ENCODE peak calls at places on chromosomes 7 and 10, in six cellular contexts. T is stimulated activated CD8-positive, alpha-beta memory T cell treated with anti-CD3 and anti-CD28 coated beads, Interleukin-7, amount 100 ng/mL, for 4 hours; Q is NB4; N is AG04450; U is HFFc6; W is progenitor cell of endocrine pancreas. X is an unnamed sample.

GRCh38 chr10:126235091-126235978 is 152.9 kb downstream of the ADAM12 start:
- DNase-seq in T (no peak), Q (no peak), N (no peak), U (no peak), W (no peak), X (no peak)

GRCh38 chr10:99661370-99661749 is 2.1 kb downstream of the ENTPD7 start:
- DNase-seq in T (no peak), Q (no peak), N (peak), U (peak), W (no peak), X (peak)

GRCh38 chr7:27966219-27966780 is 214.3 kb downstream of the JAZF1 start:
- DNase-seq in T (no peak), Q (peak), N (no peak), U (no peak), W (no peak), X (no peak)

GRCh38 chr7:106110238-106110560 is 1.9 kb downstream of the SYPL1 start:
- DNase-seq in T (no peak), Q (peak), N (no peak), U (no peak), W (no peak), X (no peak)

GRCh38 chr7:28142650-28143049 is 37.9 kb downstream of the JAZF1 start:
- DNase-seq in T (no peak), Q (peak), N (no peak), U (no peak), W (no peak), X (no peak)

GRCh38 chr10:132756591-132756990 is 29.4 kb downstream of the NKX6-2 start:
- DNase-seq in T (no peak), Q (no peak), N (no peak), U (no peak), W (no peak), X (no peak)

GRCh38 chr7:151816562-151817314 is 60.2 kb downstream of the PRKAG2 start:
- DNase-seq in T (no peak), Q (no peak), N (no peak), U (no peak), W (no peak), X (no peak)

GRCh38 chr10:58834093-58834674 is 321.5 kb downstream of the BICC1 start:
- DNase-seq in T (no peak), Q (no peak), N (no peak), U (no peak), W (no peak), X (no peak)

GRCh38 chr7:924541-925231 is 29.8 kb downstream of the ADAP1 start:
- DNase-seq in T (peak), Q (peak), N (no peak), U (no peak), W (no peak), X (peak)

GRCh38 chr7:50614721-50615518 is 49.7 kb upstream of the DDC start:
- DNase-seq in T (no peak), Q (peak), N (no peak), U (no peak), W (no peak), X (no peak)

GRCh38 chr7:34759477-34760125 is 101.6 kb downstream of the NPSR1 start:
- DNase-seq in T (no peak), Q (peak), N (no peak), U (peak), W (no peak), X (peak)

GRCh38 chr7:1033546-1034145 is 10.7 kb upstream of the GPR146 start:
- DNase-seq in T (no peak), Q (no peak), N (no peak), U (no peak), W (no peak), X (no peak)

GRCh38 chr10:22501863-22502262 is 156.6 kb downstream of the SPAG6 start:
- DNase-seq in T (no peak), Q (no peak), N (no peak), U (no peak), W (no peak), X (no peak)

GRCh38 chr10:124339951-124340760 is 78.6 kb downstream of the OAT start:
- DNase-seq in T (no peak), Q (no peak), N (peak), U (peak), W (no peak), X (peak)

GRCh38 chr10:1567152-1567551 is 170.2 kb downstream of the ADARB2 start:
- DNase-seq in T (no peak), Q (no peak), N (no peak), U (no peak), W (no peak), X (no peak)

GRCh38 chr7:1239455-1240295 is 7.0 kb downstream of the UNCX start:
- DNase-seq in T (no peak), Q (no peak), N (no peak), U (no peak), W (no peak), X (no peak)

GRCh38 chr10:7107287-7107686 is 303.5 kb downstream of the SFMBT2 start:
- DNase-seq in T (no peak), Q (no peak), N (no peak), U (no peak), W (no peak), X (no peak)

GRCh38 chr10:59839576-59839975 is 66.8 kb downstream of the CCDC6 start:
- DNase-seq in T (no peak), Q (peak), N (peak), U (peak), W (no peak), X (peak)

GRCh38 chr7:125695631-125696030 is 766.0 kb upstream of the POT1 start:
- DNase-seq in T (no peak), Q (no peak), N (no peak), U (no peak), W (no peak), X (no peak)

GRCh38 chr10:101031796-101032636 is 982 bp downstream of the SFXN3 start:
- DNase-seq in T (peak), Q (peak), N (no peak), U (peak), W (no peak), X (no peak)

GRCh38 chr7:104153287-104153686 is 54.5 kb downstream of the ORC5 start:
- DNase-seq in T (no peak), Q (no peak), N (no peak), U (no peak), W (no peak), X (no peak)

GRCh38 chr7:132499065-132499464 is 77.2 kb downstream of the PLXNA4 start:
- DNase-seq in T (no peak), Q (no peak), N (no peak), U (no peak), W (no peak), X (no peak)

GRCh38 chr10:127149613-127150081 is 46.7 kb downstream of the INSYN2A start:
- DNase-seq in T (no peak), Q (no peak), N (no peak), U (peak), W (no peak), X (no peak)

GRCh38 chr10:4838743-4839142 is 12.7 kb downstream of the AKR1E2 start:
- DNase-seq in T (no peak), Q (no peak), N (no peak), U (no peak), W (no peak), X (no peak)

GRCh38 chr7:1623810-1624209 is 46.3 kb upstream of the ELFN1 start:
- DNase-seq in T (no peak), Q (no peak), N (no peak), U (no peak), W (no peak), X (no peak)

GRCh38 chr7:46600340-46600739 is 679.3 kb upstream of the IGFBP3 start:
- DNase-seq in T (no peak), Q (no peak), N (peak), U (no peak), W (no peak), X (no peak)

GRCh38 chr7:68964060-68964459 is 634.2 kb upstream of the AUTS2 start:
- DNase-seq in T (no peak), Q (no peak), N (no peak), U (no peak), W (no peak), X (no peak)

GRCh38 chr7:157549612-157550299 is 213.0 kb downstream of the DNAJB6 start:
- DNase-seq in T (no peak), Q (peak), N (no peak), U (no peak), W (no peak), X (no peak)

X was measured in hepatic stellate cell.